ENCODE peak calls at places on chromosomes 3 and 15, in four cellular contexts. D, K, M and A are unnamed samples. For H3K4me1, the result is how much of the 10 kb centered on the place peaks cover.

GRCh38 chr3:48575366-48575765 is 11.8 kb upstream of the UCN2 start:
- DNase-seq in D (no peak), K (no peak), M (no peak), A (no peak)

GRCh38 chr15:100330629-100331215 is 11.1 kb downstream of the ADAMTS17 start:
- DNase-seq in D (no peak), M (no peak), K (no peak), A (no peak)

GRCh38 chr15:62749445-62749844 is 293.1 kb upstream of the TPM1 start:
- DNase-seq in D (no peak), K (peak), M (no peak), A (no peak)

GRCh38 chr15:100726426-100727190 is 124.2 kb downstream of the ASB7 start:
- DNase-seq in D (no peak), K (peak), M (no peak), A (no peak)

GRCh38 chr15:51680316-51680715 is 987 bp upstream of the SCG3 start:
- DNase-seq in K (no peak), M (no peak), D (no peak), A (no peak)

GRCh38 chr3:73762855-73763254 is 138.1 kb upstream of the PDZRN3 start:
- DNase-seq in D (no peak), K (no peak), M (no peak), A (no peak)

GRCh38 chr3:39202094-39202493 is 9.7 kb upstream of the XIRP1 start:
- DNase-seq in M (no peak), D (no peak), K (no peak), A (no peak)

GRCh38 chr3:5787863-5788488 is 600.5 kb downstream of the EDEM1 start:
- DNase-seq in M (no peak), K (no peak), D (no peak), A (no peak)

GRCh38 chr15:51051776-51052175 is 42.9 kb downstream of the TNFAIP8L3 start:
- DNase-seq in M (no peak), D (no peak), K (no peak), A (no peak)

GRCh38 chr15:83762367-83762766 is 108.4 kb downstream of the ADAMTSL3 start:
- DNase-seq in D (no peak), M (no peak), K (no peak), A (no peak)

GRCh38 chr3:100875239-100875638 is 118.0 kb downstream of the ABI3BP start:
- DNase-seq in D (no peak), K (peak), M (no peak), A (peak)

GRCh38 chr15:84721381-84721780 is 5.4 kb upstream of the SEC11A start:
- DNase-seq in M (no peak), K (no peak), D (no peak), A (no peak)

GRCh38 chr15:63497642-63498100 is 6.7 kb upstream of the USP3 start:
- DNase-seq in K (no peak), M (no peak), D (no peak), A (no peak)

GRCh38 chr15:40302288-40302886 is 5.3 kb downstream of the PLCB2 start:
- DNase-seq in D (no peak), K (no peak), M (no peak), A (no peak)

GRCh38 chr15:27847775-27848710 is 251.1 kb downstream of the OCA2 start:
- DNase-seq in M (no peak), K (no peak), D (no peak), A (no peak)

GRCh38 chr3:49998326-49998725 is 58.4 kb downstream of the RBM6 start:
- DNase-seq in D (no peak), K (peak), M (no peak), A (no peak)

GRCh38 chr3:180264479-180264878 is 227.7 kb upstream of the PEX5L start:
- DNase-seq in D (no peak), K (no peak), M (no peak), A (no peak)

GRCh38 chr3:9270704-9271103 is 21.3 kb upstream of the SRGAP3 start:
- DNase-seq in K (no peak), D (no peak), M (no peak), A (no peak)

GRCh38 chr15:52808441-52808840 is 18.3 kb upstream of the ONECUT1 start:
- DNase-seq in D (no peak), K (no peak), M (no peak), A (no peak)

GRCh38 chr3:165254812-165255211 is 58.6 kb upstream of the SLITRK3 start:
- DNase-seq in K (no peak), M (no peak), D (peak), A (no peak)

GRCh38 chr3:71130516-71131384 is 452.8 kb downstream of the FOXP1 start:
- DNase-seq in D (no peak), M (peak), K (peak), A (peak)
- TF ChIP-seq POLR2A in D (no peak), M (no peak), K (peak), A (no peak)

GRCh38 chr3:30663533-30664241 is 57.3 kb downstream of the TGFBR2 start:
- DNase-seq in M (no peak), K (no peak), D (no peak), A (no peak)
- H3K4me1 ChIP-seq in M (under half), K (under half), D (half or more), A (under half)

DNA sequence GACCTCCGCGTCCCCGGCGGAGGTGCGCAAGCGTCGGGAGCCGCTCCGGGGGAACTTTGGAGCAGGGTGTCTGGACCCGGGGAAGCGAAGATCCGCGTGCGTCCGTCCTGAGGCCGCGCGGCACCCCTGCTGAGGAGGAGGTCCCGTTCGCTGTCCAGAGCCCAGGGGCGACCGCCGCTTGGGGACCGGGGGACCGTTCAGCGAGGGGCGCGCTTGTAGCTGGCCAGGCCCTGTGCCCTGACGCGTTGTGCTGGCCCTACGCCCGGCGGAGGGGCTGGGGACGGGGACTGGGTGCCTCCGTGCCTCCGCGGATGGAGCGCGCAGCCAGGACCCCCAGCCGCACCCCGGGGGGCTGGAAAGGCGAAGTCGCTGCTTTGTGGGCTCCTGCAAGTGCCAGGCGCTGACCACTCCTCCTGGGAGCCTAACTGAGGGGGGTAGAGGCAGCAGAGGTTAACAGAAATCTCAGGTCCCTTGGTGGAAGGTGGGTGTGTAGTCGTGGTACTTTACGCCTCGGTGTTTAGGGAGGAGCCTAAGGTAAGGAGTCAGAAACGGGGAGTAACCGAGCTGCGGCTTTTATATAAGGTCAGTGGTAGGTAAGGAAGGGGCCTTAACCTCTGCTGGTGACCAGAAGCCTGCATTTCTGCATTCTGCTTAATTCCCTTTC is at the start of gene PPARG:
- DNase-seq in M (no peak), D (peak), K (no peak), A (peak)
- TF ChIP-seq POLR2A in M (no peak), D (no peak), K (no peak), A (peak)

GRCh38 chr3:128379768-128380167 is 86.9 kb downstream of the DNAJB8 start:
- DNase-seq in D (no peak), K (no peak), M (no peak), A (no peak)
- H3K4me1 ChIP-seq in D (under half), K (under half), M (under half), A (under half)

GRCh38 chr3:185961675-185962232 is 23.9 kb upstream of the TRA2B start:
- DNase-seq in K (no peak), D (no peak), M (no peak), A (no peak)

GRCh38 chr3:185954366-185954723 is 16.5 kb upstream of the TRA2B start:
- DNase-seq in D (no peak), K (peak), M (no peak), A (no peak)

GRCh38 chr3:185958626-185959025 is 20.8 kb upstream of the TRA2B start:
- DNase-seq in M (no peak), K (peak), D (no peak), A (no peak)

GRCh38 chr3:185960518-185961288 is 22.9 kb upstream of the TRA2B start:
- DNase-seq in K (no peak), M (no peak), D (no peak), A (no peak)

DNA sequence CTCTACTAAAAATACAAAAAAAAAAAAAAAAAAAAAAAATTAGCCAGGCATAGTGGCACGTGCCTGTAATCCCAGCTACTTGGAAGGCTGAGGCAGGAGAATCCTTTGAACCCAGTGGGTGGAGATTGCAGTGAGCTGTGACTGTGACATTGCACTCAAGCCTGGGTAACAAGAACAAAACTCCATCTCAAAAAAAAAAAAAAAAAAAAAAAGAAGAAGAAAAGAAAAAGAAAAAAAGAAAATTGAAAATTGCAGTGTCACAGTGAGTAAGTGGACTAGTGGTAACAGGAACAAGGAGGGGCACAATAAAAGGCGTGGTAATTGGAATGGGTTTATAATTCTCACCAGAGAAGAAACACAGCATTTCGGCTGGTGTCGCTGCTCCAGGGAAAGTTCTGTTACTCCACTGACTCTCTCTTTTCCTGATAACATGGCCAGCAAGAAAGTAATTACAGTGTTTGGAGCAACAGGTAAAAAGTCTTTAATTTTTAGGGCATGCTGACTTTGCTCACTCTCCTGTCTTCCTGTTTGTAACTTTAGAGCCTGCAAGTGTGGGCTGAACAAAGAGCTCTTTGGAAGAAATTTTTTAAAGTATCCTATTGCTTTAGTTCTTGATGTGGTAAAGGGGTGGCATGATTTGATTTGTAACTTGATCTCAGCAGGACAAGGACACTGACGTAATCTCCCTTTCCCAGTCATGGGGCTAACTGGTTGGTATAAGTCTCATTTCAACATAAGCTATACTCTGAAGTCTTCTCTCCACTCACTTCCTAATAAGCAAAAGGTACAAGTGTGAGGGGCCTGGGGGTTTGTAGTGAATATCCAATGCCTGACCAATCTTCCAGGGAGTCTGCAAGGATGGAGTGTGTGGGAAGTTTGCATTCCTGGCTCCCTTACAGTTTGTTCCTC is 22.0 kb upstream of the TRA2B start:
- DNase-seq in D (no peak), K (peak), M (no peak), A (no peak)
- TF ChIP-seq POLR2A in D (no peak), K (peak), M (no peak), A (no peak)